ENCODE peak calls at places on chromosomes 16 and 17, in eight cellular contexts. V is mucosa of descending colon, Y is cardiac muscle cell, C is lung, A is GM23338, O is cardiac fibroblast, F is heart left ventricle, X is fibroblast of mammary gland. H is an unnamed sample.

GRCh38 chr17:57941384-57942370 is 13.5 kb downstream of the CUEDC1 start:
- DNase-seq in V (no peak), Y (no peak), C (no peak), A (no peak), O (no peak), F (no peak), X (no peak), H (no peak)

GRCh38 chr16:30113031-30113710 is at the start of gene GDPD3:
- DNase-seq in V (peak), Y (no peak), C (no peak), A (no peak), O (no peak), F (no peak), X (peak), H (no peak)

GRCh38 chr17:82592289-82592683 is 56.0 kb downstream of the WDR45B start:
- DNase-seq in V (peak), Y (no peak), C (peak), A (no peak), O (no peak), F (no peak), X (no peak), H (no peak)

GRCh38 chr17:72387487-72387886 is 266.7 kb downstream of the SOX9 start:
- DNase-seq in V (no peak), Y (no peak), C (no peak), A (no peak), O (peak), F (no peak), X (peak), H (no peak)

GRCh38 chr16:84547539-84548058 is 43.1 kb upstream of the MEAK7 start:
- DNase-seq in V (no peak), Y (peak), C (no peak), A (no peak), O (no peak), F (no peak), X (no peak), H (no peak)

GRCh38 chr16:27480761-27481160 is 69.0 kb downstream of the GTF3C1 start:
- DNase-seq in V (no peak), Y (no peak), C (no peak), A (no peak), O (no peak), F (no peak), X (no peak), H (no peak)

GRCh38 chr17:31052187-31052889 is 42.4 kb upstream of the NF1 start:
- DNase-seq in V (peak), Y (no peak), C (peak), A (no peak), O (peak), F (no peak), X (peak), H (peak)

GRCh38 chr17:28579526-28579925 is 2.8 kb upstream of the ALDOC start:
- DNase-seq in V (no peak), Y (no peak), C (no peak), A (no peak), O (no peak), F (no peak), X (no peak), H (no peak)

GRCh38 chr16:72107371-72107770 is 13.7 kb downstream of the DHX38 start:
- DNase-seq in V (no peak), Y (no peak), C (no peak), A (no peak), O (no peak), F (no peak), X (no peak), H (no peak)

GRCh38 chr16:1379054-1379862 is 27.5 kb downstream of the GNPTG start:
- DNase-seq in V (peak), Y (peak), C (peak), A (peak), O (peak), F (peak), X (peak), H (peak)

GRCh38 chr17:41324180-41325075 is 8.9 kb upstream of the KRTAP17-1 start:
- DNase-seq in V (peak), Y (peak), C (no peak), A (peak), O (peak), F (no peak), X (peak), H (no peak)

GRCh38 chr17:82031303-82031884 is at the start of gene RAC3:
- DNase-seq in V (no peak), Y (peak), C (no peak), A (peak), O (no peak), F (no peak), X (no peak), H (no peak)

GRCh38 chr17:55770220-55770870 is 19.5 kb downstream of the PCTP start:
- DNase-seq in V (no peak), Y (peak), C (no peak), A (peak), O (peak), F (no peak), X (peak), H (peak)

GRCh38 chr16:56300901-56301351 is 109.6 kb downstream of the GNAO1 start:
- DNase-seq in V (no peak), Y (no peak), C (no peak), A (no peak), O (peak), F (no peak), X (no peak), H (no peak)

GRCh38 chr17:69725125-69725524 is 310.6 kb downstream of the MAP2K6 start:
- DNase-seq in V (no peak), Y (no peak), C (no peak), A (no peak), O (no peak), F (no peak), X (no peak), H (no peak)

GRCh38 chr17:46082293-46082692 is 83.2 kb downstream of the STH start:
- DNase-seq in V (no peak), Y (no peak), C (no peak), A (no peak), O (no peak), F (no peak), X (no peak), H (no peak)

GRCh38 chr16:19137201-19137601 is 23.4 kb downstream of the ITPRIPL2 start:
- DNase-seq in V (no peak), Y (no peak), C (no peak), A (no peak), O (no peak), F (no peak), X (peak), H (no peak)

GRCh38 chr17:82458885-82459424 is 414 bp downstream of the NARF start:
- DNase-seq in V (peak), Y (peak), C (no peak), A (peak), O (peak), F (peak), X (no peak), H (no peak)

GRCh38 chr17:48596000-48596734 is 2.6 kb upstream of the HOXB5 start:
- DNase-seq in V (no peak), Y (no peak), C (no peak), A (no peak), O (no peak), F (no peak), X (no peak), H (no peak)
- H3K4me3 ChIP-seq in V (no peak), Y (no peak), C (peak), A (peak), O (no peak), F (no peak), X (peak), H (peak)

GRCh38 chr16:60907645-60908044 is 1128.6 kb downstream of the CDH8 start:
- DNase-seq in V (no peak), Y (no peak), C (no peak), A (peak), O (no peak), F (no peak), X (no peak), H (no peak)
- TF ChIP-seq CTCF in V (no peak), Y (no peak), C (no peak), A (peak), O (no peak), F (no peak), X (no peak), H (no peak)

DNA sequence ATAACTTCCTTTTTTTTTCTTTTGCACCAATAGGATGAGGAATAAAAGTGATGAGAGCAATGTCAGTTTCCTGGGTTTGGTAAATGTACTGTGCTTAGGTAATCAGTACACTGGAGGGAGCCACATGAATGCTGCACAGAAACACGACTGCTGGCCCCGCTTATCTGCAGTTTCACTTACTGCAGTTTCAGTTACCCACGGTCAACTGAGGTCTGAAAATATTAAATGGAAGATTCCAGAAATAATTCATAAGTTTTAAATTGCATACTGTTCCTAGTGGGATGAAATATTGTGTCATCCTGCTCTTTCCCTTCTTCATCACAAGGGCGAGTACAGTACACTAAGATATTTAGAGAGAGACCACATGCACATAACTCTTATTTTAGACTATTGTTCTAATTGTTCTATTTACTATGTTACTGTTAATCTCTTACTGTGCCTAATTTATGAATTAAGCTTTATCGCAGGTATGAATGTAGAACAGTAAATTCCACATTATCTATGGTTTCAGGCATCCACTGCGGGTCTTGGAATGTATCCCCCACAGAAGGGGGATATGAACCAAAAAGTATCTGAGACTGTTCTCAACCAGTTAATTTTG is 6.4 kb upstream of the LGALS3BP start:
- DNase-seq in V (peak), Y (no peak), C (no peak), A (no peak), O (peak), F (peak), X (peak), H (no peak)
- H3K4me3 ChIP-seq in V (no peak), Y (no peak), C (no peak), A (no peak), O (peak), F (peak), X (peak), H (no peak)

GRCh38 chr16:74745926-74746325 is 28.7 kb downstream of the FA2H start:
- DNase-seq in V (no peak), Y (no peak), C (no peak), A (no peak), O (no peak), F (no peak), X (no peak), H (no peak)
- TF ChIP-seq CTCF in V (no peak), Y (no peak), C (no peak), A (no peak), O (no peak), F (no peak), X (no peak), H (no peak)

DNA sequence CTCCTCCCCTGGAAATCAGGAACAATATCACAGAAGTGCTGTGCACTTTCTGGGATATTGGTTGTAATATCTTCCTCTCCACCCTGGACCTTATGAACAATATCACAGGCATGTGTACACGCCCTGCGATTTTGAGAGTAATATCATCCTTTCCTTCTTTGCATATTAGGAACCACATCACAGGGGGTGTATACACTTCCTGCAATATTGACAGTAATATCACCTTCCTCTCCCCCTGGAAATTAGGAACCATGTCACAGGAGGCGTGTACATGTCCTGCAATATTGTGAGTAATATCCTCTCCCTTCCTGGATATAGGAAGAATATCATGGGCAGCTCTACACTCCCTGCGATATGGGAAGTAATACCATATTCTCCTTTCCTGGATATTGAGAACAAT is 14.2 kb upstream of the TEKT5 start:
- DNase-seq in V (no peak), Y (no peak), C (no peak), A (no peak), O (no peak), F (no peak), X (no peak), H (no peak)
- H3K4me3 ChIP-seq in V (no peak), Y (no peak), C (no peak), A (no peak), O (no peak), F (no peak), X (no peak), H (no peak)

GRCh38 chr17:37737081-37737480 is 7.8 kb downstream of the HNF1B start:
- DNase-seq in V (no peak), Y (no peak), C (no peak), A (no peak), O (peak), F (no peak), X (peak), H (no peak)
- TF ChIP-seq CTCF in V (no peak), Y (no peak), C (no peak), A (no peak), O (no peak), F (no peak), X (peak), H (peak)

DNA sequence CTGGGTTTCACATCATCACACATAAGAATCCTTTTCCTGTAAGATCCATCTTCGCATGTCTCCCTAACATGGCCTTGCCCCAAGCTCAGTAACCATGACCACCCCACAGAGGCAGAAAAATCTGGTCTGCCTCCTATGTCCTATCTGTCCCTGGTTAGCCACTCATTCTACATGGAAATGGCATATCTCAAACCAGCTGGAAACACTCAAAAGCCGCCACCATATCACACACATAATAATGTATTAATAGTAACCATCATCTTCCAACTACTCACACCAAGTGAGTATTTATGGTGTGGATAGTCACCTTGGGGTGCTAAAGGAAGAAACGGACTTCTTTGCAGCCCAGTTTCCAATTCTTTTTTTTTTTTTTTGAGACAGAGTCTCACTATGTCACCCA is 11.4 kb downstream of the FAM117A start:
- DNase-seq in V (no peak), Y (no peak), C (no peak), A (no peak), O (no peak), F (no peak), X (no peak), H (no peak)
- H3K4me3 ChIP-seq in V (no peak), Y (no peak), C (no peak), A (no peak), O (no peak), F (no peak), X (no peak), H (no peak)

GRCh38 chr17:39981207-39982068 is 831 bp downstream of the PSMD3 start:
- DNase-seq in V (no peak), Y (no peak), C (no peak), A (no peak), O (peak), F (no peak), X (no peak), H (no peak)
- TF ChIP-seq CTCF in V (no peak), Y (no peak), C (no peak), A (no peak), O (no peak), F (no peak), X (no peak), H (no peak)

H was measured in AG04449.